ENCODE peak calls at places on chromosomes 11 and 22, in ten cellular contexts. D is tibial artery; V is ovary; L is Peyer's patch; K is SK-N-SH; W is naive thymus-derived CD4-positive, alpha-beta T cell; X is adrenal gland; R is mammary epithelial cell; U is body of pancreas; Z is spleen. P is an unnamed sample. For H3K9me3 and H3K4me1, the result is how much of the 10 kb centered on the place peaks cover.

GRCh38 chr11:29251738-29252137 is 765.1 kb downstream of the KCNA4 start:
- DNase-seq in V (no peak), X (no peak), D (no peak), Z (no peak), R (no peak), U (no peak), W (no peak), L (no peak), K (no peak), P (no peak)

GRCh38 chr22:27372969-27373670 is 428.4 kb downstream of the MN1 start:
- DNase-seq in X (no peak), R (no peak), U (peak), W (no peak), K (no peak), D (no peak), Z (no peak), V (no peak), L (no peak), P (no peak)

GRCh38 chr11:93196816-93197382 is 892 bp downstream of the SLC36A4 start:
- DNase-seq in U (no peak), X (no peak), V (no peak), W (no peak), L (no peak), D (no peak), R (no peak), Z (no peak), K (peak), P (no peak)

GRCh38 chr11:128361451-128362020 is 225.8 kb downstream of the ETS1 start:
- DNase-seq in V (no peak), Z (no peak), D (no peak), U (peak), K (no peak), R (no peak), W (no peak), X (no peak), L (peak), P (no peak)

GRCh38 chr11:114244995-114245394 is 51.2 kb upstream of the NNMT start:
- DNase-seq in R (no peak), X (no peak), U (no peak), W (no peak), D (no peak), L (no peak), V (no peak), K (no peak), Z (peak), P (no peak)

GRCh38 chr22:19448076-19448607 is 631 bp upstream of the C22orf39 start:
- DNase-seq in W (peak), K (peak), V (no peak), R (peak), U (peak), D (no peak), L (peak), X (peak), Z (no peak), P (no peak)

GRCh38 chr22:39852799-39853198 is 40.8 kb downstream of the ENTHD1 start:
- DNase-seq in D (no peak), X (no peak), W (no peak), R (no peak), U (no peak), L (peak), V (no peak), Z (no peak), K (no peak), P (no peak)

GRCh38 chr22:17694193-17694592 is 55.6 kb downstream of the BCL2L13 start:
- DNase-seq in U (no peak), K (no peak), L (no peak), Z (no peak), D (no peak), X (no peak), V (no peak), R (no peak), W (no peak), P (no peak)

GRCh38 chr22:46959369-46959768 is 196.9 kb downstream of the TBC1D22A start:
- DNase-seq in X (no peak), K (no peak), U (no peak), W (no peak), L (no peak), D (no peak), Z (no peak), R (no peak), V (no peak), P (no peak)

GRCh38 chr11:57202282-57202681 is 20.5 kb downstream of the LRRC55 start:
- DNase-seq in W (no peak), Z (no peak), L (no peak), D (peak), X (no peak), R (no peak), V (no peak), U (no peak), K (no peak), P (no peak)

GRCh38 chr22:49055406-49055805 is 772.3 kb downstream of the BRD1 start:
- DNase-seq in Z (no peak), V (no peak), K (no peak), R (no peak), D (no peak), U (no peak), X (no peak), L (no peak), W (no peak), P (no peak)
- H3K9me3 ChIP-seq in Z (under half), V (under half), K (under half), R (under half), D (under half), U (under half), X (under half), L (under half), W (under half), P (under half)

GRCh38 chr22:23216331-23217170 is 36.2 kb downstream of the BCR start:
- DNase-seq in K (no peak), V (peak), Z (peak), U (no peak), W (peak), L (no peak), D (no peak), R (no peak), X (no peak), P (no peak)
- H3K4me1 ChIP-seq in K (under half), V (under half), Z (half or more), U (half or more), W (under half), L (under half), D (half or more), R (under half), X (under half), P (half or more)

DNA sequence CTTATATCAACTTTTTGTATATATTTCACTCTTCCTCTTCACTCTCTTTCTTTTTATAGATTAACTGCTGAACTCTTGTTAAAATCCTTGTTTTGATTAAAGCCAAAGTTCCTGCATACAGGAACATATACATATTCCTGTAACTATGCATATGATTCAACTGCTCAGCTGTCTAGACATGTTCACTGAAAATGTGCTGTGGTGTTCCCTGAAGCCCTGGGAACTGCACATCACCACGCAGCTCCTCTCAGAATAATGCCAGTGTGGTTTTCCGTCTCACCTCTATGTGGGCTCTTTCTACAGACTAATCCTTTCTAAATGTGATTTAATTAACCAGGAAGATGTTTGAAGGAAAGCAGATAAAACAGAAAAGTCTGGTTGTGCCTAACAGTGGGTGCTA is 25.6 kb upstream of the MMP12 start:
- DNase-seq in V (no peak), W (no peak), U (no peak), K (no peak), D (no peak), L (no peak), R (peak), Z (no peak), X (no peak), P (no peak)
- H3K9me3 ChIP-seq in V (under half), W (under half), U (under half), K (under half), D (under half), L (under half), R (under half), Z (under half), X (under half), P (under half)

GRCh38 chr11:65430406-65431217 is 8.0 kb downstream of the NEAT1 start:
- DNase-seq in Z (no peak), V (peak), X (no peak), K (no peak), D (peak), R (peak), U (no peak), L (peak), W (peak), P (no peak)
- H3K4me1 ChIP-seq in Z (half or more), V (under half), X (under half), K (under half), D (half or more), R (under half), U (half or more), L (under half), W (half or more), P (half or more)

DNA sequence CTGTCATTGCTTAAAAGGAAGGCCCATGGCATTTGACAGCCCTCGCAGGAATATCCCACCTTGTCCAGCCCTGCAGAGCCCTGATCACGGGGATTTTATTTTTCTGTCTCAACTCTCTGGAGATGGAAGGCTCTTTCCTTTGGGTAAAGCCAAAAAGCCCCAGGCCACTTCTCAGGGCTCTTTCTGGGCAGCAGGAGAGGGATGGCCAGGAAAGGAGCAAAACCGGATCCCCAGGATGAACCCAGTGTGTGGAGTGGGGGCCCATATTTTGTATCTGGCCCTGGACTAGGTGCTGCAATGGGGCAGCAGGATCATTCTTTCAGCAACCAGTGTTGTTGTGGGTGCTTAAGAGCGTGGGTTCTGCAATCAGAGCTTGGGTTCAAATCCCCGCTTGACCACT is 11.0 kb downstream of the CREB3L1 start:
- DNase-seq in L (no peak), X (no peak), V (no peak), D (no peak), U (no peak), W (no peak), K (no peak), Z (no peak), R (no peak), P (no peak)
- H3K9me3 ChIP-seq in L (under half), X (under half), V (under half), D (under half), U (under half), W (under half), K (under half), Z (under half), R (under half), P (under half)

DNA sequence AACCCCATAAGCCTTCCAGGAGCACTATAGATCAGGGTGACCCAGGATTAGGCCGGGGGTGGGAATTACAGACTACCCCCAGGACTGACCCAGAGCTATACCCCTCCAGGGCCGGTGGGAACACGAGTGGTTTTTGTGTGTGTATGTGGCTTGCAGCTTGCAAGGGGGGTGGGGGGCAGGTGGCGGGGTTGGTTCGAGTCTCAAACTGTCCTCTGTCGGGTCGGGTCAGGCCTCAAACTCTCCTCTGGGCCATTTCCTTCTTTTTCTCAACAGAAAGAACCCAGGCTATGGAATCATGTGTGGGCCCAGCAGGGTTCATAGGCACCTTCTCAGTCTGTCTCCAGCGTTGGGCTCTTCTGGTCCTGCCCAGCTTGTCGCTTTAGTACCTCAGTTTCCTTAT is 58.4 kb downstream of the BCR start:
- DNase-seq in L (no peak), D (no peak), U (no peak), R (no peak), K (no peak), X (no peak), V (no peak), Z (no peak), W (no peak), P (no peak)
- H3K4me1 ChIP-seq in L (under half), D (half or more), U (under half), R (under half), K (under half), X (under half), V (under half), Z (half or more), W (under half), P (under half)

GRCh38 chr22:26033071-26033470 is 136.2 kb upstream of the SEZ6L start:
- DNase-seq in K (no peak), V (no peak), X (no peak), Z (no peak), R (no peak), L (no peak), U (no peak), W (no peak), D (no peak), P (no peak)

GRCh38 chr22:26035523-26035922 is 133.7 kb upstream of the SEZ6L start:
- DNase-seq in K (no peak), X (no peak), U (no peak), Z (no peak), R (no peak), V (no peak), W (no peak), D (no peak), L (no peak), P (no peak)

GRCh38 chr22:26027341-26027740 is 141.9 kb upstream of the SEZ6L start:
- DNase-seq in U (no peak), V (no peak), D (no peak), W (no peak), L (no peak), X (no peak), R (no peak), Z (no peak), K (no peak), P (no peak)

GRCh38 chr22:26033586-26033985 is 135.7 kb upstream of the SEZ6L start:
- DNase-seq in Z (no peak), D (no peak), K (no peak), L (no peak), R (no peak), V (no peak), U (no peak), W (no peak), X (no peak), P (no peak)

DNA sequence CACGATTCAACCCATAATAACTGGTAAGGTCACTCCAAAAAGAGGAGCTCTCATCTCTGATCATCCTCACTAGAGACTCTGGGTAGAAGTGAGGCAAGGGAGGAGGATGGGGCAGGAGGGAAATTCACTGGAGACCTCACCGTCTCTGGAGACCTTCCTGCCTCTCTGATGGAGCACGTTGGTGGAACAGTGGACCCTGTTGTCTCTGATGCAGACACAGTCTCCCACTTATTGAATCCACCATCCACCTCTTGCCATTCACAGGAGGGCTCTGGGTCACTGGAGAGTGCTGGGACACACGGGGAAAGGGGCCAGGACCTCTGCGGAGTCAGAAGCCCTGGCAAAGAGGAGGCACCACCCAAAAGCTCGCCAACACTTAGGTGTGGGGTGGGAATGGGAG is 137.6 kb upstream of the SEZ6L start:
- DNase-seq in X (no peak), U (no peak), R (no peak), V (no peak), L (no peak), W (no peak), D (no peak), K (no peak), Z (no peak), P (no peak)
- H3K9me3 ChIP-seq in X (under half), U (under half), R (under half), V (under half), L (under half), W (under half), D (under half), K (under half), Z (under half), P (under half)

GRCh38 chr11:8085006-8085645 is 4.1 kb downstream of the TUB start:
- DNase-seq in Z (peak), K (no peak), X (no peak), L (no peak), W (no peak), V (no peak), R (no peak), U (no peak), D (no peak), P (no peak)

GRCh38 chr11:8087756-8088155 is 6.7 kb downstream of the TUB start:
- DNase-seq in L (no peak), D (no peak), R (no peak), W (no peak), Z (peak), V (no peak), K (no peak), U (no peak), X (no peak), P (no peak)

GRCh38 chr11:8086001-8086479 is 5.0 kb downstream of the TUB start:
- DNase-seq in W (no peak), D (no peak), R (no peak), Z (peak), U (no peak), L (no peak), V (peak), X (no peak), K (peak), P (no peak)

GRCh38 chr11:8087185-8087584 is 6.2 kb downstream of the TUB start:
- DNase-seq in K (no peak), D (no peak), L (no peak), Z (peak), W (no peak), X (no peak), U (no peak), V (no peak), R (no peak), P (no peak)

DNA sequence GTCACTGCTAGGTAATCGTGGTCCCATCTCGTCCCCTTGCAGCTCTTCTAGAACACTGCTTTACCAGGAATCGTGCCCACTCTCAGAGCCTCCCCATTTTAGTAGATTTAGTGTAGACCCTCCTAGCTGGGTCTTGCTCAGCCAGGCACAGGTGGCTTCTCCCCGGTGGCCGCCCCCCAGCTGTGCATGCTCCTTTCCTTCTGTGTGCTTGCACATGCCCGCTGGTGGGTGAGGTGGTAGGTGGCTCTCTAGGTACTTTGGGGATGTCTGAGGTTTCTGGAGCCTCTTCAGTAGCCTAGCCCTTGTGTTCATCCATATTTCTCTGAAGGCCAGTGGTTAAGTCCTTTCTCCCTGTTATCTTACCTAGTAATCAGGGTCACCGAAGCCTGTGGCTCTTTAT is 5.6 kb downstream of the TUB start:
- DNase-seq in X (no peak), W (no peak), D (no peak), V (no peak), R (no peak), L (no peak), Z (peak), K (no peak), U (no peak), P (no peak)
- H3K4me1 ChIP-seq in X (under half), W (under half), D (under half), V (under half), R (under half), L (under half), Z (under half), K (under half), U (under half), P (under half)

DNA sequence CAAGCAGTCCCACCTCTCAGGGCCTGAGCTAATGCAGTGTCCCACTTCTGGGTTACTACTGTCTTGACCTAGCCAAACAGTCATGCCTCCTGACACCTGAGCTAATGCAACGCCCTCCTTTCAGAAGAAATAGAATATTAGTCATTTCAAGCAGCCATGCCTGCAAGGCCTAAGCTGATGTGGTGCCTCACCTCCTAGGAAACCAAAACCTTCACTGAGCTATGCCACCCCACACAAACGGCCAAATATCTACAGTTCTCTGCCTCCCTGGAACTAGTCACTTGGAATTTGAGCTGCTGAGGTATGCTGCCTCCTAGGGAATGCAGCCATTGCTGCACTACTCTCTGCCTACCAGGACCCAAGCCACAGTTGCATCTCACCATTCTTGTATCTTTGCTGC is 8.3 kb upstream of the MS4A6E start:
- DNase-seq in U (no peak), K (no peak), Z (no peak), W (no peak), V (no peak), R (peak), L (no peak), D (no peak), X (no peak), P (no peak)
- H3K9me3 ChIP-seq in U (under half), K (under half), Z (under half), W (under half), V (under half), R (under half), L (under half), D (under half), X (under half), P (under half)

P was measured in thoracic aorta.